ENCODE peak calls at places on chromosomes 5 and 9, in ten cellular contexts. A, O, D, X, W, M, K, B, R and S are unnamed samples.

GRCh38 chr9:36924071-36924470 is 110.0 kb downstream of the PAX5 start:
- DNase-seq in R (no peak), D (no peak), K (peak; percentile 30), B (peak; percentile 98), M (no peak), W (no peak), A (peak; percentile 3), O (peak; percentile 57), X (no peak), S (peak; percentile 68)

GRCh38 chr5:134086943-134087305 is 27.6 kb upstream of the TCF7 start:
- DNase-seq in O (no peak), R (no peak), M (no peak), A (peak; percentile 13), B (no peak), D (no peak), W (no peak), X (no peak), K (no peak), S (no peak)

GRCh38 chr5:150101019-150101418 is 14.7 kb upstream of the CSF1R start:
- DNase-seq in R (no peak), B (no peak), O (no peak), W (no peak), M (no peak), K (no peak), X (no peak), A (no peak), D (no peak), S (no peak)

GRCh38 chr5:124683917-124684555 is 62.4 kb downstream of the ZNF608 start:
- DNase-seq in M (no peak), W (no peak), X (no peak), O (no peak), D (no peak), K (no peak), R (no peak), B (no peak), A (no peak), S (no peak)

GRCh38 chr5:14463629-14464028 is 118.0 kb upstream of the OTULINL start:
- DNase-seq in D (no peak), M (no peak), A (no peak), K (no peak), O (peak; percentile 96), R (no peak), B (peak; percentile 25), X (no peak), W (no peak), S (no peak)

GRCh38 chr5:77987331-77987730 is 211.2 kb upstream of the TBCA start:
- DNase-seq in B (no peak), A (no peak), W (no peak), O (no peak), R (no peak), K (no peak), M (no peak), D (no peak), X (no peak), S (no peak)

GRCh38 chr9:70420267-70421019 is 6.0 kb upstream of the KLF9 start:
- DNase-seq in A (peak; percentile 99), O (peak; percentile 91), X (peak; percentile 96), K (no peak), R (peak; percentile 97), M (peak; percentile 96), B (peak; percentile 59), D (peak; percentile 95), W (peak; percentile 98), S (peak; percentile 85)

GRCh38 chr5:172584638-172585037 is 56.4 kb upstream of the NEURL1B start:
- DNase-seq in X (no peak), B (no peak), D (no peak), A (no peak), O (no peak), K (no peak), M (no peak), R (no peak), W (no peak), S (no peak)

GRCh38 chr5:6158974-6159863 is 219.1 kb downstream of the MED10 start:
- DNase-seq in D (peak; percentile 58), R (no peak), M (no peak), K (no peak), W (no peak), B (peak; percentile 75), O (no peak), X (no peak), A (no peak), S (peak; percentile 26)

GRCh38 chr9:94929373-94929764 is 202.9 kb downstream of the AOPEP start:
- DNase-seq in K (no peak), W (no peak), R (no peak), D (no peak), X (no peak), B (no peak), O (peak; percentile 98), A (no peak), M (no peak), S (no peak)

GRCh38 chr5:160727296-160727997 is 124.6 kb downstream of the ATP10B start:
- DNase-seq in M (no peak), W (no peak), K (no peak), D (no peak), R (no peak), X (peak; percentile 17), O (no peak), A (no peak), B (no peak), S (no peak)

GRCh38 chr9:135963938-135964337 is 2.8 kb upstream of the UBAC1 start:
- DNase-seq in B (no peak), K (no peak), O (no peak), A (no peak), D (no peak), R (peak; percentile 41), X (no peak), W (no peak), M (peak; percentile 33), S (no peak)

GRCh38 chr9:68515304-68516017 is 25.2 kb downstream of the TMEM252 start:
- DNase-seq in O (no peak), K (no peak), X (no peak), M (peak; percentile 19), A (no peak), B (no peak), W (peak; percentile 62), R (no peak), D (no peak), S (no peak)

GRCh38 chr5:107705390-107706014 is 34.8 kb upstream of the EFNA5 start:
- DNase-seq in M (no peak), X (no peak), A (no peak), K (no peak), W (no peak), D (no peak), O (peak; percentile 52), R (no peak), B (no peak), S (no peak)

DNA sequence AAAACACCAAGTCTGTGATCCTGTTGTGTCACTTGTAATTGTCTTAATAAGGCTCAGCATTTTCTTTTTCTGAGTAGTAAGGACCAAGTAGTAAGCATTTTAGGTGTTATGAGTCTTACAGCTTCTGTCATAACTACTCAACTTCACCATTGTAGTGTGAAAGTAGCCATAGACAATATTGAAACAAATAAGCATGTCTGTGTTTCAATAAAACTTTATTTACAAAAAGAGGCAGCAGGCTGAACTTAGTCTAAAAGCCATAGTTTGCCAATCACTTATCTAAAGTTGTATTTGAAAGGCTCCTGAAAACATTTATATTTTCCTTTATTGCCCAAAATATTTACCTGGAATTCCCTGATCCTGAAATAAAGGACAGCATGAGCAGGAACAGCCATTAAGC is 796.1 kb downstream of the CDH12 start:
- DNase-seq in K (no peak), W (no peak), B (no peak), X (no peak), D (no peak), A (no peak), O (no peak), M (no peak), R (no peak), S (no peak)
- TF ChIP-seq POLR2A in K (no peak), W (no peak), B (no peak), X (no peak), D (no peak), A (no peak), O (no peak), M (no peak), R (no peak), S (no peak)

DNA sequence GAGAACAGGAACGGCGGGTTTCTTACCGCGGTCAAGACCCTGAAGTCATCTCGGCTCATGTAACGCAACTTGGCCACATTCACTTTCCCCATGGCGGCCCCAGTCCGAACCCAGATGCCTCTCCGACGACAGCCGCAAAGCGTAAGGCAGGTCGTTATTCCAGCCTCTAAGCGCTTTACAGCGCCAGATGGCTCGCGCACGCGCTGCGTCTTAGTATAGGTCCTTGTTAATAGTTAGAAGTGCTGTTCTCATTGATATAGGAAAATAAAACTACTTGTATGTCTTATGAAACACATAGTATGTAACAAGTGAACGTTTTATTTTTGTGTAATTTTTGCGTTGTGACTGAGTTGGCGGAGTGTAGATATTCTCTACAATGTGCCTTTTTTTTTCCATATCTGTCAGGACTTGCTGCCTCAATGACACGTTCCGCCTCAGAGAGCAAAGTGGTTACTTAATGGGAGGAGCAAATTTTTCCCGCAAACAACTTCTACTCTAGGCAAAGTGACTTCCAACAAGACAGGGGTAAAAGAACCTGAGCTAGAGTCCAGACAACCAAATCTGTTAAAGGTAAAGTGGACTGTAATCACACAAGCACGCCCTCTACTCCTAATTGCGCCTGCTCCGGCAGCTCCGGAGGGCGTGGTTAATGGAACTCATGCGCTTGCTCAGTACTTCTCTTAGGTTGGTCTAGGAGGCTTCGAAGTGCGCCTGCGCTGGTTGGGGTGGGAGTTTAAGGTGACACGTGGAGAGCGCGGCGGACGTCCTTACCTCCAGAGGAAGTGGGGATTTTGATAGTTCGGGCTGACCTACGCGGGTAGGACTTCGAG is at the start of gene RIOK2:
- DNase-seq in X (peak; percentile 96), O (peak; percentile 99), W (peak; percentile 86), B (peak; percentile 89), R (peak; percentile 96), A (peak; percentile 95), D (peak; percentile 94), K (peak; percentile 96), M (peak; percentile 87), S (peak; percentile 55)
- TF ChIP-seq POLR2A in X (peak; percentile 64), O (peak; percentile 81), W (peak; percentile 62), B (peak; percentile 85), R (no peak), A (peak; percentile 54), D (peak; percentile 52), K (peak; percentile 86), M (peak; percentile 43), S (peak; percentile 88)

DNA sequence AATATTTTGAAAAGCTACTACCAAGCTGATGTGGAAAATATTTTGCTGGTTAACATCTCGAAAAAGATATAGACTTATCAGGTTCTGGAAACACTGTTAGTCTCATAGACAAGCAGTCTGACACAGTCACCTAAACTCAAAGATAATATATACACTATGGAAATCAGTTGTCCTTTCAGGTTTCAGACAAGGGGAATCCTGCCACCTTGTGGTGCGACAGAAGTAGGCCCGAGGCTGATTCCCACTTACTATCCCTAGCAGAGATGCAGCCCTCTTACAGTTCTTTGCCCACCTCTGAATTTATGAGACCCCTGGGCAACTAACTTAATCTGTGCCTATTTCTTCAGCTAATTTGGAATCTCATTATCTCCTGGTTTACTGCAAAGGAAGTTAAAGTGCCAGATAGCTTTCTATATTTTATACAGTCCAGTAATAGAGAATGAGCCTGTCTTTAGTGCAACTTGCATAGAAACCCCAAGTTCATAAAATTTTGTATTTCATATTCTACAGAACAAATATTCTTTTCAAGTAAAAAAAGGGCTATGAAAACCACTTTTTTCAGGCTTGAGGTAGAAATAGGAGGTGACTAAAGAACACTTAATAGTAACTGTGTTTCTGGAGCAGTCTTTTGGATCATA is 16.9 kb downstream of the RAD1 start:
- DNase-seq in A (peak; percentile 75), K (no peak), D (peak; percentile 46), X (peak; percentile 66), W (peak; percentile 11), O (peak; percentile 74), M (peak; percentile 71), B (peak; percentile 56), R (peak; percentile 78), S (peak; percentile 35)
- TF ChIP-seq POLR2A in A (no peak), K (no peak), D (no peak), X (no peak), W (no peak), O (no peak), M (no peak), B (no peak), R (no peak), S (no peak)

GRCh38 chr5:140725799-140726471 is 25.7 kb downstream of the ZMAT2 start:
- DNase-seq in O (peak; percentile 85), W (no peak), D (peak; percentile 59), R (peak; percentile 81), A (peak; percentile 67), K (peak; percentile 81), M (no peak), X (peak; percentile 55), B (peak; percentile 90), S (peak; percentile 35)
- TF ChIP-seq POLR2A in O (no peak), W (no peak), D (no peak), R (no peak), A (no peak), K (no peak), M (no peak), X (no peak), B (no peak), S (no peak)